ENCODE peak calls at places on chromosome 20, in six cellular contexts. K is GM12891, I is GM12878, Y is H1, C is HepG2, V is K562. S is an unnamed sample.

GRCh38 chr20:41748051-41748450 is 129.9 kb upstream of the CHD6 start:
- DNase-seq in C (no peak), V (no peak), K (no peak), I (no peak), Y (no peak), S (no peak)

GRCh38 chr20:45044084-45044573 is 56.8 kb downstream of the KCNS1 start:
- DNase-seq in K (no peak), V (peak; percentile 73), I (no peak), C (peak; percentile 82), Y (no peak), S (no peak)

GRCh38 chr20:61045876-61046585 is 206.0 kb upstream of the CDH4 start:
- DNase-seq in V (no peak), C (no peak), I (no peak), Y (no peak), K (no peak), S (no peak)

GRCh38 chr20:4247261-4247660 is 231.9 kb upstream of the RNF24 start:
- DNase-seq in I (no peak), C (no peak), V (no peak), Y (no peak), K (no peak), S (no peak)

GRCh38 chr20:8527998-8528397 is 395.9 kb downstream of the PLCB1 start:
- DNase-seq in C (no peak), V (no peak), I (peak; percentile 38), Y (no peak), K (no peak), S (no peak)

GRCh38 chr20:44137210-44137781 is 49.7 kb downstream of the JPH2 start:
- DNase-seq in I (no peak), Y (peak; percentile 55), C (no peak), K (no peak), V (no peak), S (no peak)

GRCh38 chr20:61529354-61529753 is 277.3 kb downstream of the CDH4 start:
- DNase-seq in Y (no peak), C (no peak), I (no peak), K (no peak), V (no peak), S (no peak)

GRCh38 chr20:49758781-49759180 is 45.1 kb upstream of the B4GALT5 start:
- DNase-seq in V (no peak), C (no peak), I (no peak), Y (no peak), K (no peak), S (no peak)

GRCh38 chr20:53828673-53829085 is 235.0 kb upstream of the ZNF217 start:
- DNase-seq in I (no peak), Y (no peak), C (no peak), V (peak; percentile 58), K (no peak), S (no peak)

GRCh38 chr20:20887593-20888272 is 175.3 kb upstream of the RALGAPA2 start:
- DNase-seq in Y (peak; percentile 72), I (no peak), C (no peak), V (no peak), K (no peak), S (no peak)

GRCh38 chr20:56463428-56463827 is 5.0 kb upstream of the RTF2 start:
- DNase-seq in K (no peak), I (no peak), C (no peak), Y (no peak), V (no peak), S (no peak)

GRCh38 chr20:58308680-58309527 is 611 bp upstream of the RAB22A start:
- DNase-seq in Y (peak; percentile 82), C (no peak), V (peak; percentile 49), I (no peak), K (peak; percentile 66), S (peak; percentile 63)
- TF ChIP-seq POLR2A in Y (peak; percentile 54), C (no peak), V (peak; percentile 73), I (peak; percentile 71), K (no peak), S (peak; percentile 60)

GRCh38 chr20:37388831-37389230 is 42.9 kb downstream of the SRC start:
- DNase-seq in C (no peak), Y (no peak), I (no peak), K (no peak), V (no peak), S (no peak)
- TF ChIP-seq TAF1 in C (no peak), Y (no peak), I (no peak), K (no peak), V (no peak), S (no peak)

GRCh38 chr20:13118676-13119075 is 102.4 kb upstream of the ISM1 start:
- DNase-seq in K (no peak), I (no peak), Y (no peak), C (no peak), V (no peak), S (no peak)

GRCh38 chr20:13121840-13122515 is 99.1 kb upstream of the ISM1 start:
- DNase-seq in Y (no peak), K (no peak), C (peak; percentile 94), V (no peak), I (no peak), S (no peak)

GRCh38 chr20:13119583-13119982 is 101.5 kb upstream of the ISM1 start:
- DNase-seq in C (peak; percentile 84), K (no peak), V (peak; percentile 44), Y (no peak), I (no peak), S (no peak)

GRCh38 chr20:13113731-13114130 is 105.0 kb downstream of the SPTLC3 start:
- DNase-seq in Y (no peak), C (no peak), I (no peak), K (no peak), V (no peak), S (no peak)

GRCh38 chr20:13117200-13117599 is 103.9 kb upstream of the ISM1 start:
- DNase-seq in C (no peak), K (no peak), I (no peak), Y (no peak), V (no peak), S (no peak)
- TF ChIP-seq POLR2AphosphoS5 in C (no peak), K (no peak), I (no peak), Y (no peak), V (no peak), S (no peak)

DNA sequence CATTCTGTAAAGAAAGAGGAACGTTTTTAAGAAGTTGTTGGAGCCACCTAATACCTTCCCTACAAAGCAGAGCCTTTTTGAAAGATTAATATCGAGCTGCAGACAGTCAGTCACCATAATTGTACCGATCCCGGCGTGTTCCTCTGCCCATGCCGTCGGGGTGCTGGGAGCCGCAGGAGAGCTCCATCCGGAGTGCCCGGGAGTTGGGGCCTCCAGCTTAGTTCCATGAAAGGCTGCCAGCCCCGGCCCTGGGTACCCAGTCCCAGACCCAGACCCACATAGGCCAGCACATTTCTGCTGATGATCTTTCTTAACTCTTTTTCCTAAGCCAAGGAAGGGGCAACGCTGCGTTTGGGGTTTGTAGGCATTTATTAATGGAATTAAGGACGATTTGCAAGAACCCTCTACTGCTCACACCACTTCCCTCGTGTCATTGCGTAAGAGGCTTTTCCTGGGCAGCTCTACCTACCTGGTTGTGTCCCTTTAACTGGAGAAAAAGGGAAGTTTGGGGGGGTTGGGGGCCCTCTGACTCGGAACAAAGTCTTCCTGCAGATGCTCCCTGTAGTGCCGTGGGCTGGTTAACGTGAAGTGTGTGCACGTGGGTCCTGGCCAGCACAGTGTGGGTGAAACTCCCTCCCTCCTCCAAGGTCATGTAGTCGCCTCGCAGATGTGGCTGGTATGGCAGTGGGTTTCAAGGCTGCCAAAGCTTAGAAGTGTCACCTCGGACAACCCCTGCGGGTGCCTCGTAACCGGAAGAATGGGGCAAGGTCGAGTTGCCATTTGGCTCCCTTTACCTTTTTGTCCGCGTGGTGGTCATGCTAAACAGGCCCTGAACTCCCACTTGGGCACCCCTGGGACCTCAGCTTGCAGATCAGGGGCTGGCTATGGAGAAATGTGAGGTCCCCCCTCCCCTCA is 54.3 kb upstream of the APCDD1L start:
- DNase-seq in V (no peak), I (no peak), C (no peak), Y (no peak), K (no peak), S (no peak)
- TF ChIP-seq POLR2A in V (no peak), I (no peak), C (no peak), Y (no peak), K (no peak), S (no peak)

GRCh38 chr20:31757254-31757653 is 18.2 kb downstream of the TPX2 start:
- DNase-seq in C (no peak), Y (no peak), V (no peak), I (no peak), K (no peak), S (no peak)

GRCh38 chr20:31758991-31759390 is 19.9 kb downstream of the TPX2 start:
- DNase-seq in Y (no peak), C (no peak), K (no peak), V (no peak), I (no peak), S (no peak)

GRCh38 chr20:31760457-31761240 is 21.6 kb downstream of the TPX2 start:
- DNase-seq in V (no peak), K (no peak), C (no peak), Y (no peak), I (no peak), S (no peak)

GRCh38 chr20:31758521-31758920 is 19.4 kb downstream of the TPX2 start:
- DNase-seq in Y (no peak), I (no peak), C (no peak), K (no peak), V (no peak), S (no peak)
- TF ChIP-seq TAF1 in Y (no peak), I (no peak), C (no peak), K (no peak), V (no peak), S (no peak)

GRCh38 chr20:35312348-35312747 is 20.1 kb upstream of the FAM83C start:
- DNase-seq in K (no peak), I (peak; percentile 7), C (peak; percentile 54), V (peak; percentile 65), Y (no peak), S (no peak)
- TF ChIP-seq POLR2AphosphoS5 in K (no peak), I (no peak), C (no peak), V (no peak), Y (no peak), S (no peak)

GRCh38 chr20:11401988-11402387 is 515.7 kb upstream of the BTBD3 start:
- DNase-seq in Y (no peak), K (no peak), V (no peak), C (no peak), I (peak; percentile 27), S (peak; percentile 1)

GRCh38 chr20:11409526-11409925 is 508.2 kb upstream of the BTBD3 start:
- DNase-seq in C (no peak), I (no peak), V (no peak), K (no peak), Y (no peak), S (no peak)

GRCh38 chr20:11403711-11404110 is 514.0 kb upstream of the BTBD3 start:
- DNase-seq in K (no peak), Y (no peak), I (no peak), C (no peak), V (peak; percentile 0), S (no peak)
- TF ChIP-seq POLR2A in K (no peak), Y (no peak), I (no peak), C (no peak), V (no peak), S (no peak)

GRCh38 chr20:63026582-63027424 is 20.0 kb upstream of the BHLHE23 start:
- DNase-seq in Y (peak; percentile 50), K (no peak), C (no peak), V (no peak), I (no peak), S (no peak)
- TF ChIP-seq TAF1 in Y (no peak), K (no peak), C (no peak), V (no peak), I (no peak), S (no peak)